ENCODE peak calls at places on chromosome 7, in four cellular contexts. T is body of pancreas; P is CD8-positive, alpha-beta memory T cell; K is T47D. X is an unnamed sample.
A peak's percentile ranks its signal among the peaks of the same experiment; 100 is the strongest.

GRCh38 chr7:40873248-40873647 is 738.4 kb downstream of the SUGCT start:
- DNase-seq in T (no peak), P (no peak), K (no peak), X (no peak)

GRCh38 chr7:11758627-11759111 is 73.3 kb downstream of the THSD7A start:
- DNase-seq in T (no peak), P (no peak), K (no peak), X (no peak)

GRCh38 chr7:131692131-131692960 is 135.9 kb upstream of the PODXL start:
- DNase-seq in T (peak; percentile 47), P (no peak), K (no peak), X (no peak)

GRCh38 chr7:78377532-78377931 is 579.0 kb downstream of the PHTF2 start:
- DNase-seq in T (no peak), P (no peak), K (no peak), X (no peak)

GRCh38 chr7:42192851-42193456 is 44.1 kb downstream of the GLI3 start:
- DNase-seq in T (no peak), P (no peak), K (no peak), X (no peak)

GRCh38 chr7:41504581-41504980 is 198.3 kb downstream of the INHBA start:
- DNase-seq in T (no peak), P (no peak), K (no peak), X (no peak)

GRCh38 chr7:17786314-17786852 is 153.9 kb downstream of the SNX13 start:
- DNase-seq in T (no peak), P (no peak), K (no peak), X (no peak)

GRCh38 chr7:118330373-118330772 is 105.9 kb downstream of the ANKRD7 start:
- DNase-seq in T (no peak), P (no peak), K (no peak), X (no peak)

GRCh38 chr7:128093606-128094005 is 62.4 kb upstream of the LRRC4 start:
- DNase-seq in T (no peak), P (no peak), K (no peak), X (no peak)

GRCh38 chr7:156220078-156220605 is 407.9 kb upstream of the SHH start:
- DNase-seq in T (no peak), P (no peak), K (no peak), X (no peak)

GRCh38 chr7:138886501-138886917 is 88.5 kb upstream of the ATP6V0A4 start:
- DNase-seq in T (peak; percentile 61), P (no peak), K (peak; percentile 13), X (peak; percentile 65)

GRCh38 chr7:123675092-123675473 is 19.4 kb downstream of the LMOD2 start:
- DNase-seq in T (no peak), P (no peak), K (no peak), X (no peak)

GRCh38 chr7:158129037-158130022 is 458.3 kb downstream of the PTPRN2 start:
- DNase-seq in T (no peak), P (no peak), K (no peak), X (no peak)

X was measured in effector memory CD8-positive, alpha-beta T cell.